ENCODE peak calls at places on chromosomes 12 and 14, in five cellular contexts. Y is HepG2, J is A549, L is IMR-90, R is SK-N-SH. W is an unnamed sample.

GRCh38 chr12:59677857-59678256 is 82.0 kb downstream of the SLC16A7 start:
- DNase-seq in Y (no peak), J (no peak), L (no peak), R (no peak), W (no peak)

GRCh38 chr14:100022772-100023451 is 42.3 kb upstream of the EVL start:
- DNase-seq in Y (no peak), J (no peak), L (peak), R (no peak), W (no peak)

GRCh38 chr12:11822071-11822818 is 172.8 kb downstream of the ETV6 start:
- DNase-seq in Y (no peak), J (no peak), L (peak), R (no peak), W (peak)

GRCh38 chr12:132243596-132244289 is 85.6 kb downstream of the GALNT9 start:
- DNase-seq in Y (peak), J (no peak), L (no peak), R (no peak), W (no peak)

GRCh38 chr14:80496090-80496489 is 284.8 kb upstream of the DIO2 start:
- DNase-seq in Y (no peak), J (no peak), L (no peak), R (no peak), W (no peak)

GRCh38 chr12:113392988-113393579 is 10.6 kb downstream of the SDS start:
- DNase-seq in Y (peak), J (peak), L (no peak), R (peak), W (peak)

GRCh38 chr12:57046947-57047890 is 2.7 kb downstream of the MYO1A start:
- DNase-seq in Y (no peak), J (no peak), L (no peak), R (no peak), W (no peak)

GRCh38 chr14:53942970-53943750 is 13.5 kb downstream of the BMP4 start:
- DNase-seq in Y (peak), J (no peak), L (no peak), R (no peak), W (no peak)

GRCh38 chr14:95480109-95480886 is 36.2 kb downstream of the SYNE3 start:
- DNase-seq in Y (no peak), J (no peak), L (peak), R (no peak), W (no peak)

GRCh38 chr12:104064842-104065441 is 611 bp downstream of the HCFC2 start:
- DNase-seq in Y (no peak), J (peak), L (no peak), R (peak), W (no peak)

GRCh38 chr12:28611115-28611435 is 420.8 kb downstream of the CCDC91 start:
- DNase-seq in Y (no peak), J (peak), L (peak), R (no peak), W (no peak)

GRCh38 chr12:32266756-32267155 is 132.6 kb upstream of the FGD4 start:
- DNase-seq in Y (no peak), J (no peak), L (no peak), R (no peak), W (no peak)

GRCh38 chr14:48788771-48789170 is 797.4 kb downstream of the RPS29 start:
- DNase-seq in Y (no peak), J (no peak), L (no peak), R (no peak), W (no peak)

GRCh38 chr14:99687284-99688209 is 3.4 kb downstream of the CYP46A1 start:
- DNase-seq in Y (peak), J (no peak), L (no peak), R (no peak), W (no peak)

GRCh38 chr14:84527706-84528105 is 1002.2 kb upstream of the FLRT2 start:
- DNase-seq in Y (no peak), J (no peak), L (no peak), R (no peak), W (no peak)

GRCh38 chr12:132731574-132731973 is 20.9 kb downstream of the PGAM5 start:
- DNase-seq in Y (no peak), J (no peak), L (no peak), R (no peak), W (no peak)

GRCh38 chr14:101849125-101849524 is 87.6 kb downstream of the PPP2R5C start:
- DNase-seq in Y (no peak), J (no peak), L (no peak), R (no peak), W (no peak)

GRCh38 chr14:106844608-106845285 is 1318.4 kb downstream of the TMEM121 start:
- DNase-seq in Y (peak), J (peak), L (no peak), R (peak), W (no peak)

GRCh38 chr12:14774944-14775651 is 28.2 kb downstream of the WBP11 start:
- DNase-seq in Y (no peak), J (peak), L (peak), R (peak), W (no peak)

GRCh38 chr12:54390668-54391551 is 6.4 kb upstream of the ZNF385A start:
- DNase-seq in Y (no peak), J (no peak), L (no peak), R (peak), W (no peak)

GRCh38 chr12:57605308-57606015 is 838 bp downstream of the DTX3 start:
- DNase-seq in Y (no peak), J (no peak), L (no peak), R (peak), W (no peak)

GRCh38 chr12:95802482-95803264 is 12.1 kb upstream of the NTN4 start:
- DNase-seq in Y (peak), J (peak), L (peak), R (no peak), W (no peak)

GRCh38 chr12:123140675-123141614 is 9.9 kb downstream of the PITPNM2 start:
- DNase-seq in Y (peak), J (no peak), L (no peak), R (no peak), W (no peak)

GRCh38 chr14:100714205-100714781 is 12.4 kb upstream of the DLK1 start:
- DNase-seq in Y (no peak), J (no peak), L (no peak), R (no peak), W (no peak)

GRCh38 chr14:50321009-50321660 is 9.0 kb downstream of the DMAC2L start:
- DNase-seq in Y (peak), J (peak), L (peak), R (peak), W (peak)

GRCh38 chr12:66848967-66849366 is 170.1 kb upstream of the GRIP1 start:
- DNase-seq in Y (no peak), J (no peak), L (no peak), R (no peak), W (no peak)

GRCh38 chr12:17949558-17950141 is 140.3 kb downstream of the RERGL start:
- DNase-seq in Y (no peak), J (no peak), L (no peak), R (no peak), W (no peak)

DNA sequence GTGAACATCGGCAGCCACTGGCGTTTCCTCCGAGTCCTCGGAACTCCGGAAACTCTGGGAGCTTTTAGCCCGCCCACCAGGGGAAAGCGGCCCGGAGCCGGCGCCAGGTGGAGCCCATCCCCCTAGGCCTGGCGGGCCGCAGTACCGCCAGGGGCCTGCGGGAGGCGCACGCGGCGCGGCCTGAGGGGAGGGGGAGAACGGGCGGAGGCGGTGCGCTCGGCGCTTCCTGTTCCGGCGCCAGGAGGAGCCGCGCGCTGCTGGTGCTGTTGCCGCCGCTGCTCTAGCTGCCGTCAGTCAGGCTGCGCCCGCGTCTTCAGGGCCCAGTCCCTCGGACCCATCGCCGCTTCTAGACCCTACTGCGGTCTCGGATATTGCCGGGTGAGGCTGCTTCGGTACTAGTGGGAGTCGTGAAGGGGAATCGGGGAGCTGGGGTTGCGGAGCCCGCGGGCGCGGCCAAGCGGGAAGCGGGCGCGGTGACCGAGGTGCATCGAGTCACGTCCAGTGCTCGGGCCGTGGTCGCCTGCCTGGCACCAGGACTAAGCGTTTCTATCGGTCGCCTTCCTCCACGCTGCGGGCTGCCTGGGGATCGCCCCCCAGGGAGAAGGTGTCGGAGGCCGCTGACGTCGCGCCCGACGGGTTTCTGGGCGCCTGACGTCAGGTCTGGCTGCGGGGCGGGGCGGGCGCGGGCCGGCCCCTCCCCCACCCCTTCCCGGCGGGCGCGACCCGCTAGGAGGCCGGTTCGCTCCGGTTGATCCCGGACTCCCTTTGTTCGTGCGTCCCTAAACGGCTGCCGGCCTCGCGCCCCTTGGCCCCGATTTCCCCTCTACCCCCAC is at the start of gene MAPK1IP1L:
- DNase-seq in Y (peak), J (peak), L (peak), R (peak), W (peak)
- H3K4me3 ChIP-seq in Y (peak), J (peak), L (peak), R (peak), W (peak)

GRCh38 chr12:120669055-120669828 is 17.7 kb upstream of the MLEC start:
- DNase-seq in Y (no peak), J (no peak), L (no peak), R (peak), W (peak)
- H3K27ac ChIP-seq in Y (no peak), J (no peak), L (no peak), R (no peak), W (peak)

GRCh38 chr12:64798165-64798564 is 26.3 kb upstream of the TBC1D30 start:
- DNase-seq in Y (no peak), J (no peak), L (no peak), R (no peak), W (no peak)
- TF ChIP-seq USF2 in Y (no peak), J (no peak), L (no peak), R (no peak), W (no peak)

DNA sequence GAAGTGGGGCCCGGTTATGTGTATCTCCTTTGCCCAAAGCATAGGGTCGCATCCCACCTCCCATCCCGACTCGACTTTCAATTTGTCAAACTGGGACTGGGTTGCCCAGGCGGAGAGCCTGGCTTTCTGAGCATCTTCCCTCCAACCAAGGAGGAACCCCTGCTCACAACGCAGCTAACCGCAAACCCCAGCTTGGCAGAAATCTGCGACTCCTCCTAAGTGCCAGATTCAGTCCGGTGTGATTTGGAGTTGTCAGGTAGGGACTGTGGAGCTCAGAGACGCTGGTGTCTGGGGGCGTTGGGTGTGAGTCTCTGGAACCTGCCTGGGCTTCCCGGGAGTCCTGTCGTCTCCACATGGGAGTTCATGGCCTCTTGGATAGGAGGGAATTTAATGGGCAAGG is 1126.7 kb downstream of the AACS start:
- DNase-seq in Y (no peak), J (no peak), L (no peak), R (no peak), W (no peak)
- H3K4me3 ChIP-seq in Y (no peak), J (no peak), L (no peak), R (peak), W (no peak)

GRCh38 chr12:130480887-130481286 is 143.2 kb downstream of the PIWIL1 start:
- DNase-seq in Y (no peak), J (no peak), L (no peak), R (no peak), W (no peak)
- H3K27ac ChIP-seq in Y (no peak), J (no peak), L (no peak), R (no peak), W (peak)

DNA sequence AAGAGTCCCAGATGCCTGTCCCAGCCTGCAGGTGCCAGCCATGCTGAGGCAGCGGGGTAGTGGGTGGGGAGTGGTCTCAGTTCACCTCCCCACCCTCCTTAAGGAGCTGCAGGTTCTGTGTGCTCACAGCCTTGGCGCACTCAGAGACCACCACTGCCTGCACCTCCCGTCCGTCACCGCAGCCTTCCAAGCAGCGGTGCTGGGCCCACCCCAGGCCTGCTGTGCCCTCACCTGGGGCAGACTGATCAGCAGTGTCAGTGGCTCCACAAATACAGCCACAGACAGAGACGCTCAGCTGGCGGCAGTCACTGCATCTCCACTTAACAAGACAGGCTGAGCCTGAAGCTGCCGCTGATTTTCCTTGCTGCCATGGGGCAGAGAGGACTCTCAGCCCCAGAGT is 120.2 kb downstream of the RFLNA start:
- DNase-seq in Y (no peak), J (no peak), L (no peak), R (no peak), W (no peak)
- TF ChIP-seq USF2 in Y (no peak), J (no peak), L (no peak), R (no peak), W (no peak)

W was measured in GM12878.